ENCODE peak calls at places on chromosomes 7 and 10, in four cellular contexts. H is WTC11, Z is K562, Q is HepG2. I is an unnamed sample.

GRCh38 chr10:82934429-82934828 is 1059.4 kb downstream of the NRG3 start:
- DNase-seq in H (no peak), Z (no peak), Q (no peak), I (no peak)

GRCh38 chr7:46933596-46933995 is 648.3 kb downstream of the TNS3 start:
- DNase-seq in H (no peak), Z (no peak), Q (no peak), I (no peak)

GRCh38 chr10:96488161-96488935 is 25.4 kb downstream of the TLL2 start:
- DNase-seq in H (no peak), Z (no peak), Q (no peak), I (no peak)

GRCh38 chr10:109892087-109892486 is 31.2 kb downstream of the XPNPEP1 start:
- DNase-seq in H (no peak), Z (no peak), Q (no peak), I (no peak)

GRCh38 chr7:20197125-20197524 is 20.1 kb downstream of the MACC1 start:
- DNase-seq in H (no peak), Z (no peak), Q (no peak), I (no peak)

GRCh38 chr10:56537984-56538383 is 176.9 kb upstream of the ZWINT start:
- DNase-seq in H (no peak), Z (no peak), Q (peak), I (no peak)

GRCh38 chr10:123157210-123157609 is 3.0 kb downstream of the BUB3 start:
- DNase-seq in H (no peak), Z (no peak), Q (peak), I (no peak)

GRCh38 chr7:138981332-138982203 is at the start of gene KIAA1549:
- DNase-seq in H (peak), Z (peak), Q (peak), I (no peak)

GRCh38 chr10:21197006-21197405 is 299.9 kb upstream of the NEBL start:
- DNase-seq in H (no peak), Z (no peak), Q (no peak), I (no peak)

GRCh38 chr7:44914992-44915607 is 29.8 kb upstream of the PURB start:
- DNase-seq in H (no peak), Z (no peak), Q (no peak), I (peak)

GRCh38 chr10:125494631-125495239 is 188.2 kb downstream of the TEX36 start:
- DNase-seq in H (no peak), Z (no peak), Q (no peak), I (no peak)

GRCh38 chr7:2404714-2405119 is 1.3 kb downstream of the CHST12 start:
- DNase-seq in H (no peak), Z (peak), Q (no peak), I (no peak)

GRCh38 chr10:119706521-119707278 is 19.1 kb upstream of the INPP5F start:
- DNase-seq in H (no peak), Z (no peak), Q (no peak), I (no peak)

GRCh38 chr7:3955751-3956696 is 655.0 kb downstream of the SDK1 start:
- DNase-seq in H (no peak), Z (no peak), Q (no peak), I (peak)

GRCh38 chr10:132642732-132643008 is 105.1 kb downstream of the INPP5A start:
- DNase-seq in H (no peak), Z (no peak), Q (no peak), I (no peak)

GRCh38 chr7:29609162-29610030 is 45.8 kb downstream of the PRR15 start:
- DNase-seq in H (peak), Z (peak), Q (peak), I (no peak)

GRCh38 chr10:23980054-23980453 is 228.9 kb upstream of the KIAA1217 start:
- DNase-seq in H (no peak), Z (no peak), Q (no peak), I (no peak)

GRCh38 chr7:47418910-47419309 is 163.0 kb downstream of the TNS3 start:
- DNase-seq in H (no peak), Z (no peak), Q (no peak), I (no peak)

GRCh38 chr10:27865221-27865635 is 119.6 kb upstream of the MKX start:
- DNase-seq in H (no peak), Z (no peak), Q (no peak), I (no peak)

GRCh38 chr10:44974082-44974627 is 4.5 kb downstream of the DEPP1 start:
- DNase-seq in H (no peak), Z (no peak), Q (no peak), I (no peak)

GRCh38 chr10:63587191-63587590 is 66.0 kb downstream of the REEP3 start:
- DNase-seq in H (no peak), Z (no peak), Q (no peak), I (no peak)

GRCh38 chr10:66834802-66835201 is 91.0 kb upstream of the LRRTM3 start:
- DNase-seq in H (no peak), Z (no peak), Q (no peak), I (no peak)

GRCh38 chr7:95690367-95690947 is 81.9 kb upstream of the DYNC1I1 start:
- DNase-seq in H (no peak), Z (peak), Q (peak), I (peak)

GRCh38 chr10:6543431-6544005 is 36.6 kb downstream of the PRKCQ start:
- DNase-seq in H (no peak), Z (no peak), Q (no peak), I (no peak)

GRCh38 chr10:76336213-76336963 is 905.0 kb downstream of the LRMDA start:
- DNase-seq in H (no peak), Z (no peak), Q (peak), I (no peak)

GRCh38 chr10:7572435-7572834 is 94.3 kb downstream of the ITIH5 start:
- DNase-seq in H (no peak), Z (no peak), Q (no peak), I (no peak)

GRCh38 chr10:37734971-37735370 is 122.4 kb downstream of the ZNF248 start:
- DNase-seq in H (no peak), Z (no peak), Q (peak), I (no peak)

GRCh38 chr7:121157341-121157751 is 168.8 kb downstream of the CPED1 start:
- DNase-seq in H (no peak), Z (no peak), Q (no peak), I (no peak)

GRCh38 chr7:156677655-156678054 is 37.1 kb downstream of the RNF32 start:
- DNase-seq in H (no peak), Z (no peak), Q (no peak), I (no peak)

GRCh38 chr7:81499262-81500116 is 270.4 kb downstream of the HGF start:
- DNase-seq in H (no peak), Z (peak), Q (peak), I (peak)

GRCh38 chr10:51485668-51486067 is 213.7 kb downstream of the CSTF2T start:
- DNase-seq in H (no peak), Z (no peak), Q (no peak), I (no peak)

GRCh38 chr7:138429577-138430250 is 30.3 kb upstream of the TRIM24 start:
- DNase-seq in H (no peak), Z (no peak), Q (no peak), I (no peak)

GRCh38 chr7:36299882-36300341 is 89.8 kb upstream of the ANLN start:
- DNase-seq in H (no peak), Z (no peak), Q (no peak), I (no peak)

GRCh38 chr7:54985405-54986360 is 33.1 kb upstream of the EGFR start:
- DNase-seq in H (no peak), Z (no peak), Q (peak), I (no peak)

GRCh38 chr7:44073664-44074348 is 8.4 kb upstream of the PGAM2 start:
- DNase-seq in H (peak), Z (no peak), Q (no peak), I (no peak)

DNA sequence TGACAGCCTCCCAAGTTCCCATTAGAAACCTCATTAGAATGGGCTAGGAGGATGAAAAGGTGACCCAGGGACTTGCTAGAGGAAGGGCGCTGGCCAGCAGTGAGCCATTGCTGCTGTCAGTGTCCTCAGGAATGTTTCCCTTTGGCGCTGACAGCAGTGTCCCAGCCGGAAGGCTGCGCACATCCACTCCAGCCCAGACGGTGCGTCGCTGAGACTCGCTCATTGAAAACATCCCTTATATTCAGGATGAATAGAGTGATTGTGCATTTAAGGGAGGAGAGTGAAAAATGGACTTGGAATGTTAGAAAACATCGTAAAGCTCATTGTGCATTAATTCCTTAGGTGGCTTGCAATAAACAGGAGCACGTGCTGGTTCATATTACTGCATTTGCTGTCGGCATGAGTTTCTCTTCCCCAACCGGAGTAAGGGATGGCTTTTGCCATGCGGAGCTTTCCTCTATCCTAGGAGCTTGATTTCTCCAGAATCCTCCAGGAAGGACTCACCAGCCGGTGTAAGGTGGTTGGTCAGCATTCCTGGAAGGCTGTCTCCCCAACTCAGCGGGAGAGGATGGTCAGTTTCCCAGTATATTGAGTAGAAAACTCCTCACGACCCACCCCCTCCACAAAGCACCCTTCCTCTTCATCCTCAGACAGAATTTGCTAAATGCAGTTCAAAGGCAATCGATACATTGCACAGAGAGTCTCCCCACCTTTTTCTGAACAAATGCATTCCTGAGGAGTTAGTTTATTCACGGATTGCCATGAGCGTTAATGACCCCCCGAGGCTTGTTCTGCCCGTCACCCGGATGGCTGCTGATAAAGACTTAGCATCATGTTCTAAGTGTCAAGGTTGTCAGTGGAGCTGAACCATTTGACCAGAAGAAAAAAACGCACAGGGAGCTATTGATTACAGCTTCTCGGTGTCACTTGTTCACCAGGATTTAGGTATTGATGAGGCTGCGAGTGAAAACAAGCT is 201.8 kb downstream of the EBF3 start:
- DNase-seq in H (no peak), Z (no peak), Q (no peak), I (no peak)
- TF ChIP-seq NR2C2 in H (no peak), Z (no peak), Q (no peak), I (no peak)

GRCh38 chr7:122965306-122965705 is 30.2 kb downstream of the TAS2R16 start:
- DNase-seq in H (no peak), Z (no peak), Q (no peak), I (no peak)
- TF ChIP-seq NR2C2 in H (no peak), Z (no peak), Q (no peak), I (no peak)

GRCh38 chr10:48450811-48451466 is 144.5 kb downstream of the MAPK8 start:
- DNase-seq in H (no peak), Z (no peak), Q (no peak), I (no peak)
- TF ChIP-seq NR2C2 in H (no peak), Z (no peak), Q (no peak), I (no peak)

DNA sequence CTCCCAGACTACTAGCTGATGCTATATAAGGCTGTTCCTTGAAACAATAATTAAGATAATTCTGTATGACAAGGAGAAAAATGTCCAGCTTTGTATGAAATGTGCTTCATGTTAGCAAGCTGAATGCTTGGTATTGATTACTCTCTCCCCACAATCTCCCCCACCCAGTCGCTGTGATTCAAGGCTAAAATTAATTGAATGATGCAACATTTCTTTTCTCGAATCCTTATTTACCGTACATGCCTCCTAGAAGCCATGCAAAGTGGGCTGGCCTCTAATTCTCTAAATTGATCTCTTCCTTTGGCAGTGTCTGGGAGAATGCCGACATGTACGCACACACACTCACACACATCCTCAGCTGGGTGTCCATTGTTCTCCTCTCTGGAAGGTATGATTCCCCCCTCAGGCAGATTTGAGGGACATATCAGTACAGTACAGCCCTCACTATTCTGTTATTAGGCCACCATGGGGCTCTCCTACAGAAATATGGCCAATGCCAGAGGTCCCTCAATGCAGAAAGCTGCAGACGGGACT is 324.1 kb downstream of the RPS24 start:
- DNase-seq in H (no peak), Z (no peak), Q (no peak), I (no peak)
- TF ChIP-seq NR2C2 in H (no peak), Z (no peak), Q (no peak), I (no peak)

GRCh38 chr7:100902638-100903037 is 7.0 kb upstream of the ACHE start:
- DNase-seq in H (no peak), Z (no peak), Q (no peak), I (no peak)

GRCh38 chr7:100914208-100914878 is 18.7 kb upstream of the ACHE start:
- DNase-seq in H (no peak), Z (no peak), Q (peak), I (no peak)

GRCh38 chr7:100911484-100911883 is 15.8 kb upstream of the ACHE start:
- DNase-seq in H (no peak), Z (no peak), Q (no peak), I (no peak)

GRCh38 chr7:100908512-100908911 is 12.8 kb upstream of the ACHE start:
- DNase-seq in H (no peak), Z (no peak), Q (no peak), I (no peak)
- TF ChIP-seq NR2C2 in H (no peak), Z (no peak), Q (no peak), I (no peak)

GRCh38 chr10:126905776-126906703 is 812 bp downstream of the DOCK1 start:
- DNase-seq in H (peak), Z (no peak), Q (peak), I (no peak)
- TF ChIP-seq NR2C2 in H (no peak), Z (no peak), Q (no peak), I (no peak)

DNA sequence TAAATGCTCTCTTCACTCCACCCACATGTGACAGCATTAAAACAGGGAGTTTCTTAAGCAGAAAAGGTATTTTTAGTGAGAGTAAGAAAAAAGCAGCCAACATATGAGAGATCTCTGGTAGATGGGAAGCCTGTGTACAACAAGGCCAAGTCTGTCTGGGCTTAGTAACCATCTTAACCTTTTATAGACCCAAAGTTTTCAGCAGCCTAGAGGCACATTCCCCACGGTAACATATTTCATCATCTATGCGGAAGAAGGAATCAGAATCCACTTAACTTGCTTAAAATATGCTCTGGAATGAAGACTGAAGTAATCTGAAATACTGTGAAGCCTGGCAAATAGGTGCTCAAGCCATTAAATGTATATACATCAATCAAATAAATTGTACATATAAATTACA is 127.8 kb downstream of the RAPGEF5 start:
- DNase-seq in H (no peak), Z (no peak), Q (no peak), I (no peak)
- TF ChIP-seq NR2C2 in H (no peak), Z (no peak), Q (no peak), I (no peak)